ENCODE peak calls at places on chromosomes 7 and 10, in ten cellular contexts. I is H9; D is colonic mucosa; T is uterus; G is breast epithelium; P is thyroid gland; Q is naive thymus-derived CD4-positive, alpha-beta T cell; X is transverse colon; A is neural progenitor cell; Y is IMR-90. Z is an unnamed sample.

GRCh38 chr7:18574676-18575075 is 79.1 kb downstream of the HDAC9 start:
- DNase-seq in A (no peak), X (no peak), I (no peak), P (no peak), T (no peak), Y (no peak), D (no peak), Q (no peak), G (no peak), Z (no peak)

GRCh38 chr7:142153400-142153799 is 41.9 kb downstream of the MGAM2 start:
- DNase-seq in P (no peak), T (no peak), D (no peak), Y (no peak), G (no peak), A (peak; percentile 34), I (no peak), Q (no peak), X (peak; percentile 25), Z (no peak)

GRCh38 chr10:13930123-13930522 is 343.4 kb downstream of the PRPF18 start:
- DNase-seq in A (peak; percentile 6), D (no peak), X (no peak), P (no peak), G (no peak), T (no peak), Q (peak; percentile 69), Y (no peak), I (no peak), Z (no peak)

GRCh38 chr10:51342381-51342780 is 268.1 kb downstream of the PRKG1 start:
- DNase-seq in Y (peak; percentile 9), I (no peak), P (no peak), D (no peak), X (no peak), A (no peak), G (no peak), T (no peak), Q (no peak), Z (no peak)

GRCh38 chr10:110269641-110270318 is 34.9 kb downstream of the SMNDC1 start:
- DNase-seq in A (no peak), G (no peak), D (peak; percentile 45), P (peak; percentile 58), T (no peak), Y (peak; percentile 25), X (peak; percentile 17), I (no peak), Q (peak; percentile 52), Z (no peak)

GRCh38 chr10:94286898-94287297 is 75.8 kb downstream of the NOC3L start:
- DNase-seq in A (no peak), P (no peak), T (no peak), I (no peak), G (no peak), Q (no peak), D (no peak), X (no peak), Y (peak; percentile 28), Z (no peak)

GRCh38 chr10:57333880-57334279 is 933.8 kb downstream of the IPMK start:
- DNase-seq in P (no peak), X (no peak), G (no peak), D (no peak), Q (no peak), Y (no peak), A (no peak), T (no peak), I (no peak), Z (no peak)

GRCh38 chr7:35286986-35287385 is 33.1 kb upstream of the TBX20 start:
- DNase-seq in T (no peak), D (no peak), P (no peak), Q (no peak), G (no peak), X (no peak), A (no peak), Y (no peak), I (no peak), Z (no peak)

GRCh38 chr7:39709768-39710291 is 86.5 kb downstream of the RALA start:
- DNase-seq in A (peak; percentile 68), X (no peak), T (peak; percentile 17), P (no peak), G (no peak), Q (no peak), Y (peak; percentile 91), D (no peak), I (no peak), Z (no peak)

GRCh38 chr7:32846630-32847225 is 44.8 kb downstream of the KBTBD2 start:
- DNase-seq in I (peak; percentile 92), Q (peak; percentile 85), D (peak; percentile 91), Y (peak; percentile 63), G (peak; percentile 78), P (peak; percentile 93), X (peak; percentile 92), A (peak; percentile 87), T (peak; percentile 88), Z (peak; percentile 82)

GRCh38 chr7:5459084-5459483 is 35.5 kb upstream of the TNRC18 start:
- DNase-seq in I (no peak), A (no peak), X (no peak), P (no peak), Y (no peak), D (no peak), T (no peak), G (no peak), Q (no peak), Z (no peak)

GRCh38 chr7:96016056-96016455 is 243.7 kb downstream of the DYNC1I1 start:
- DNase-seq in P (no peak), G (no peak), D (no peak), X (no peak), A (no peak), I (no peak), T (no peak), Q (no peak), Y (no peak), Z (no peak)

GRCh38 chr10:126959906-126960685 is 54.9 kb downstream of the DOCK1 start:
- DNase-seq in G (no peak), X (no peak), D (no peak), A (no peak), I (no peak), P (no peak), Q (no peak), Y (no peak), T (no peak), Z (no peak)

GRCh38 chr7:79454325-79454960 is 976 bp upstream of the MAGI2 start:
- DNase-seq in X (peak; percentile 8), P (peak; percentile 49), A (peak; percentile 71), T (peak; percentile 39), G (no peak), D (no peak), Q (no peak), Y (peak; percentile 66), I (peak; percentile 44), Z (no peak)

DNA sequence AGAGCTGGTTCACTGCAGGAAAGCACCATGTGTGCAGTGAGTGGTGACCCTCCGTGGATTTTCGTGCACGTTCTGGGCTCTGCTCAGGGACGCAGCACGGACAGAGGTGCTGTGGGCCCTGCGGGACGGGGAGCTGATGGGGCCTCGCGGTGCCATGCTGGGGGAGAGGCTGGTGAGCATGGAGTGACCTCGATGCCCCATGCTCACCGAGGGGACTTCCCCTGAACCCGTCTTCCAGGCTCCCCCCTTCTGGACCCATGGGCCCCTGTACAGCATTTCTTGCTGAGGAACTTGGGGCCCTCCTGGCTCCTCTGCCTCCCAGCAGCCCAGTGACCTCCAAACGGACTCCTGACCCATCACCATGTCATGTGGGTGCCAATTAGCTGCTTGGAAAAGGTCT is 253.7 kb downstream of the DNAJB6 start:
- DNase-seq in Y (no peak), Q (no peak), D (no peak), A (no peak), G (no peak), T (no peak), I (no peak), X (no peak), P (no peak), Z (no peak)
- H3K9me3 ChIP-seq in Y (peaks cover 70% of the 10 kb centered on the region), Q (no peaks in the 10 kb centered on the region), D (no peaks in the 10 kb centered on the region), A (no peaks in the 10 kb centered on the region), G (peaks cover 5% of the 10 kb centered on the region), T (no peaks in the 10 kb centered on the region), I (no peaks in the 10 kb centered on the region), X (no peaks in the 10 kb centered on the region), P (no peaks in the 10 kb centered on the region), Z (no peaks in the 10 kb centered on the region)

GRCh38 chr7:67875558-67875957 is 878.9 kb downstream of the TYW1 start:
- DNase-seq in X (no peak), G (no peak), D (no peak), I (no peak), Q (no peak), Y (no peak), T (no peak), P (no peak), A (no peak), Z (no peak)

DNA sequence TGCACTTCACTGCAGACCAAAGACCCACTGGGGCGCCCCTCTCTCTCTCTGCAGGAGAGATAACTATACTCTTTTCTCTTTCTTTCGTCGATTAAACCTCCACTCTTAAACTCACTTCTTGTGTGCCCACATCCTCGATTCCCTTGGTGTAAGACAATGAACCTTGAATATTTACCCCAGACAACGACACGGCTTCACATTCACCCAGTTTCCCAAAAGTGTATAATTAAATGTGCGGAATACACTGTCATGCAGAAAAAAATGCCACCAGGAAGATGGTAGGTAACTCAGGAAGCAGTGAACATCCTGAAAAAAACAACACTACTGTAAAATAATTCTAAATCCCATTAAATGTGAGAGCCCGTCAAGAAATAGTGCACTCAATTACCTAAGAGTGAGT is 882.2 kb downstream of the TYW1 start:
- DNase-seq in I (no peak), X (no peak), Y (no peak), P (no peak), Q (no peak), T (no peak), D (no peak), A (no peak), G (no peak), Z (no peak)
- H3K9me3 ChIP-seq in I (no peaks in the 10 kb centered on the region), X (no peaks in the 10 kb centered on the region), Y (peaks cover 8% of the 10 kb centered on the region), P (no peaks in the 10 kb centered on the region), Q (no peaks in the 10 kb centered on the region), T (no peaks in the 10 kb centered on the region), D (no peaks in the 10 kb centered on the region), A (no peaks in the 10 kb centered on the region), G (no peaks in the 10 kb centered on the region), Z (no peaks in the 10 kb centered on the region)

GRCh38 chr7:256981-257646 is 32.9 kb upstream of the FOXL3 start:
- DNase-seq in Y (no peak), T (no peak), Q (no peak), G (no peak), P (no peak), A (no peak), X (no peak), I (no peak), D (no peak), Z (no peak)
- H3K9me3 ChIP-seq in Y (peaks cover 19% of the 10 kb centered on the region), T (no peaks in the 10 kb centered on the region), Q (no peaks in the 10 kb centered on the region), G (no peaks in the 10 kb centered on the region), P (no peaks in the 10 kb centered on the region), A (no peaks in the 10 kb centered on the region), X (no peaks in the 10 kb centered on the region), I (peaks cover 38% of the 10 kb centered on the region), D (no peaks in the 10 kb centered on the region), Z (no peaks in the 10 kb centered on the region)

DNA sequence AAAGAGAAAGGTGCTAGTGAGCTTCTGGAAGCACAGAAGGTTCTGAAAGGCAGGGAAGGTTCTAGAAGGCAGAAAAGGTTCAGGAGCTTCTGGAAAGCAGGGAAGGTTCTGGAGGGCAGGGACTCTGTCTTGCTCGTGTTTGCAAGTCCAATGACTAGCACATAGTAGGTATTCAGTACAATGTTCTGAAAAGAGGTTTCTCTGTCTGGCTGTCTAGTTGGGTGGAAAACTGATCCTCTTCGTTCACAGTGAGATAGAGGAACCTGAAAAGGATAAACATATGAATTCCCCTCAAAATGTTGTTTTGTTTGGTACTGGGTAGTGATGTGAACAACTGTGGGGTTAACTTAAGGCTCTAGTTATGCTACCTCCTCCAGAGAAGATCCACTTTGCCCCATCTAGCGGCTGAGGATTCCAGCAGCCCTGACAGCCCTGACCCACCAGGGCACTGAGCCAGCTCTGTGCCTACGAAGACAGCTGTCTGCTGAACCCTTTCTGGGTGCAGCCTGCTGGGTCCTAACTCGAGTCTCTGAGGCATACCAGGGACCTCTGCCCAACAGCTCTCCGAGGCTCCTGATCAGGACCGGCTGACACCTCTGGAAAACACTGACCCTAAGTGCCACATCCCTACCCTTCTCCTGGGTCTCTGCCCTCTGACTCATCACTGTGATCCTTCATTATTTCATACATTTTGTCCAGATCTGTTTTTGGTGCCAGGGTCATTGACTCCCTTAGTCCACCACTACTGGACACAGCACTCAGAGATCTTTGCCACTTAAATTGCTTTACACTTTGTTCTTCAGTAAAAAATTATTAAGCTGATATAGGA is 15.4 kb downstream of the PTPRN2 start:
- DNase-seq in I (no peak), X (no peak), Y (no peak), G (no peak), Q (no peak), D (no peak), A (peak; percentile 30), T (no peak), P (no peak), Z (no peak)
- H3K9me3 ChIP-seq in I (no peaks in the 10 kb centered on the region), X (no peaks in the 10 kb centered on the region), Y (no peaks in the 10 kb centered on the region), G (no peaks in the 10 kb centered on the region), Q (no peaks in the 10 kb centered on the region), D (no peaks in the 10 kb centered on the region), A (no peaks in the 10 kb centered on the region), T (no peaks in the 10 kb centered on the region), P (no peaks in the 10 kb centered on the region), Z (no peaks in the 10 kb centered on the region)

Z was measured in T-helper 17 cell.